ENCODE peak calls at places on chromosomes 16 and 17, in four cellular contexts. D, A, B and L are unnamed samples.

GRCh38 chr16:20741555-20742285 is at the start of gene THUMPD1:
- DNase-seq in B (peak), D (peak), A (peak), L (peak)

GRCh38 chr16:75238132-75238852 is 13.1 kb downstream of the BCAR1 start:
- DNase-seq in A (no peak), B (peak), D (no peak), L (no peak)

GRCh38 chr16:83799336-83799735 is 8.4 kb upstream of the HSBP1 start:
- DNase-seq in D (no peak), B (no peak), A (no peak), L (no peak)

GRCh38 chr16:53881371-53881770 is 177.4 kb downstream of the FTO start:
- DNase-seq in D (no peak), A (no peak), B (no peak), L (no peak)

GRCh38 chr17:6437956-6438355 is 3.0 kb upstream of the AIPL1 start:
- DNase-seq in D (no peak), A (no peak), B (no peak), L (no peak)

GRCh38 chr17:42969006-42969581 is 4.8 kb upstream of the AARSD1 start:
- DNase-seq in D (no peak), B (no peak), A (no peak), L (no peak)

GRCh38 chr17:27282054-27282501 is 11.8 kb upstream of the WSB1 start:
- DNase-seq in D (no peak), A (no peak), B (no peak), L (no peak)

GRCh38 chr17:19533718-19534561 is at the start of gene SLC47A1:
- DNase-seq in A (no peak), B (peak), D (no peak), L (no peak)

GRCh38 chr17:28226563-28226962 is 92.4 kb upstream of the TMEM97 start:
- DNase-seq in B (no peak), A (no peak), D (no peak), L (no peak)

GRCh38 chr16:72536673-72537435 is 364.9 kb upstream of the PMFBP1 start:
- DNase-seq in A (no peak), D (no peak), B (no peak), L (no peak)

GRCh38 chr17:60678118-60678444 is 430 bp downstream of the BCAS3 start:
- DNase-seq in A (no peak), B (no peak), D (no peak), L (peak)

GRCh38 chr16:14172200-14172805 is 101.2 kb downstream of the MRTFB start:
- DNase-seq in D (no peak), A (no peak), B (no peak), L (no peak)

GRCh38 chr17:70658840-70659239 is 489.5 kb downstream of the KCNJ2 start:
- DNase-seq in B (no peak), D (no peak), A (no peak), L (no peak)

GRCh38 chr17:46950997-46951621 is 27.9 kb downstream of the RPRML start:
- DNase-seq in A (no peak), D (no peak), B (no peak), L (no peak)

GRCh38 chr17:66945451-66945850 is 19.1 kb upstream of the CACNG4 start:
- DNase-seq in A (no peak), D (no peak), B (no peak), L (no peak)

GRCh38 chr17:40903129-40903847 is 18.2 kb upstream of the KRT20 start:
- DNase-seq in A (peak), B (no peak), D (no peak), L (no peak)

GRCh38 chr17:70138309-70138865 is 30.9 kb upstream of the KCNJ2 start:
- DNase-seq in B (no peak), D (no peak), A (no peak), L (no peak)

GRCh38 chr16:87780385-87780989 is 14.7 kb upstream of the KLHDC4 start:
- DNase-seq in A (peak), D (no peak), B (no peak), L (peak)

GRCh38 chr17:67628580-67629013 is 89.1 kb upstream of the NOL11 start:
- DNase-seq in B (peak), D (no peak), A (no peak), L (no peak)

GRCh38 chr17:2814049-2814448 is 17.8 kb downstream of the RAP1GAP2 start:
- DNase-seq in D (peak), A (no peak), B (no peak), L (no peak)